ENCODE peak calls at places on chromosomes 4 and X, in nine cellular contexts. F is A549, O is neural progenitor cell, V is choroid plexus epithelial cell, J is lung, I is tibial artery, R is fibroblast of pulmonary artery, H is AG04450, T is heart left ventricle. U is an unnamed sample.

GRCh38 chr4:106691749-106692148 is 323.2 kb upstream of the GIMD1 start:
- DNase-seq in T (no peak), I (no peak), R (peak; percentile 22), O (peak; percentile 20), F (no peak), V (peak; percentile 59), J (no peak), H (no peak), U (no peak)

GRCh38 chr4:31620476-31620875 is 900.3 kb downstream of the PCDH7 start:
- DNase-seq in H (no peak), T (no peak), O (no peak), J (no peak), I (no peak), F (no peak), V (peak; percentile 48), R (peak; percentile 65), U (no peak)

GRCh38 chrX:66676990-66677389 is 38.1 kb upstream of the EDA2R start:
- DNase-seq in O (no peak), H (peak; percentile 6), F (no peak), J (no peak), T (no peak), I (no peak), V (peak; percentile 85), R (peak; percentile 89), U (peak; percentile 87)

GRCh38 chr4:74376888-74377483 is 12.0 kb downstream of the EREG start:
- DNase-seq in F (peak; percentile 67), R (peak; percentile 91), T (no peak), I (no peak), O (peak; percentile 32), H (no peak), J (no peak), V (peak; percentile 92), U (peak; percentile 69)

GRCh38 chr4:106690487-106690886 is 321.9 kb upstream of the GIMD1 start:
- DNase-seq in T (no peak), I (no peak), H (no peak), R (peak; percentile 54), F (no peak), O (no peak), V (peak; percentile 61), J (no peak), U (peak; percentile 58)

GRCh38 chr4:7692451-7693236 is 247.0 kb downstream of the AFAP1 start:
- DNase-seq in O (no peak), V (no peak), H (no peak), I (no peak), R (no peak), T (no peak), J (no peak), F (no peak), U (no peak)

GRCh38 chr4:113646456-113646809 is 115.1 kb downstream of the CAMK2D start:
- DNase-seq in F (peak; percentile 85), J (no peak), T (peak; percentile 37), R (peak; percentile 39), V (no peak), I (no peak), H (no peak), O (peak; percentile 57), U (peak; percentile 27)

GRCh38 chrX:80216086-80216485 is 201.5 kb downstream of the TBX22 start:
- DNase-seq in F (peak; percentile 63), V (no peak), J (no peak), I (no peak), O (no peak), R (peak; percentile 4), T (no peak), H (no peak), U (peak; percentile 18)

GRCh38 chr4:87574996-87575395 is 33.3 kb upstream of the DSPP start:
- DNase-seq in R (peak; percentile 72), O (no peak), F (no peak), H (no peak), V (peak; percentile 57), I (no peak), T (no peak), J (peak; percentile 32), U (peak; percentile 57)

GRCh38 chr4:7819446-7819845 is 120.2 kb downstream of the AFAP1 start:
- DNase-seq in V (no peak), F (no peak), O (no peak), T (no peak), J (no peak), I (no peak), R (no peak), H (no peak), U (no peak)

DNA sequence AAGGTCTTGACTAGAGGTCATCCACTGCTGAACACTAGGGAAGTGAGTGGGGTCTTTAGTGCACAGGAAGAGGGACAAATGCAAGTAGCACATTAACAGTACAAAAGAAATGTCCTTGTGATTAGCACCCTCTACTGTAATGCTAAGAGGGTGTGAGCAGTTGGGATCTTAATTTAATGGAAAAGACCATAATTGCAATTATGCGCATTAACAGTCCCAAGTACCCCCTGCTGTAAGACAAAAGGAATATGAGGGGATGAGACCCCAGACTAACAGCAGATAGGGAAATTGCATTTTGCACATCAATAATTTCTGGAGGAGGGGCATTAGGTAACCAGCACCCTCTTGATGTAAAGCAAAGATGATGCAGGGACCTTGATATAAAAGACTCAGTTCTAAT is 285.0 kb downstream of the CHIC1 start:
- DNase-seq in V (peak; percentile 2), H (no peak), I (no peak), O (no peak), J (no peak), F (no peak), T (no peak), R (no peak), U (no peak)
- H3K4me3 ChIP-seq in V (no peak overlapping the region), H (no peak overlapping the region), I (no peak overlapping the region), O (no peak overlapping the region), J (no peak overlapping the region), F (no peak overlapping the region), T (no peak overlapping the region), R (no peak overlapping the region), U (no peak overlapping the region)

DNA sequence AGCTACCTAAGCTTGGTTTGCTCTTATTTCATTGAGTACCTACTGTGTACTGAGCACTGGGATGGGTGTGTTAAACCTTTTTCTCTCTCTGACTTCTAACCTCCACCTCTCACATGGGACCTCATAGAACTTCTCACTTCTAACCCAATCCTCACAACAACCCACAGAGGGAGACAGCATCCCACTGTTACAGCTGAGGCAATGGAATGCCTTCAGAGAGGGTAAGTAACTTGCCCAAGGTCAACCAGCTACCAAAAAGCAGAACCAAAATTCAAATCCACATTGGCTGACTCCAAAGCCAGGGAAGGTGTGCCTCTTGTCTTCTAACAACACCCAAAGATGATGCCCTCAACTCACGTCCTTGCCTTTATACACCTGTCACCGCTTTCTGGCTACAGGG is 5.4 kb downstream of the SEL1L3 start:
- DNase-seq in O (no peak), J (no peak), H (no peak), I (no peak), V (peak; percentile 24), R (peak; percentile 39), F (peak; percentile 25), T (no peak), U (no peak)
- TF ChIP-seq CTCF in O (peak; percentile 20), J (no peak), H (peak; percentile 17), I (no peak), V (peak; percentile 42), R (peak; percentile 36), F (no peak), T (no peak), U (no peak)

DNA sequence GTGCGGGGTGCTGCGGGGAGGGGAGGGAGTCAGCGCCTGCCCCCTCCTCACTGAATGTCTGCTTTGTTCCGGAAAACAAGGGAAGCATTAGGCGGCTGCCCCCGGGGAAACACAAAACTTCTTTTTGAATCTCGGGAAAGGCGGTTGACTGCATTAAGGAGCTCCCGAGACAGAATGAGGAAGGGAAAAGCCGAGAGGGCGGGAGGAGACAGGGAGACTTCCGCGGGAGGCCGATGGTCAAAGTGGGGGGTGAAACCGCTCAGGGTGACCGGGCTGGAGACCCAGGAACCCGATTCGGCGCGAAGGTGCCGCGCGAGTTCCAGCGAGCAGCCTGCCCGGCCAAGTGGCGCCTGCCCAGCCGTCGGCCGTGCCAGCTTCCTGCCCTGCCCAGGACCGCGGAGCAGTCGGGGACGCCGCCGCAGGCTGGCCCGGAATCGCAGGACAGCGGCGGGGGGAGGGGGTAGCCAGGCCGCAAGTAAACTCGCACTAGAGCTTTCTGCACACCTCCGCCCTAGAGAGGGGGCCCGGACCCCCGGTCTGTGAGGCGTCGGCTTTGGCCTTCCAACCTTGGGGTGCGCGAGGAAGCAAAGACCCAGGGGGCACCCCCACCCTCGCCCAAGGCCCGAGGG is 55.1 kb upstream of the BCOR start:
- DNase-seq in I (peak; percentile 85), O (peak; percentile 62), J (no peak), F (peak; percentile 42), V (no peak), T (peak; percentile 75), H (no peak), R (no peak), U (no peak)
- H3K4me3 ChIP-seq in I (peak overlapping the region; percentile 53), O (peak overlapping the region; percentile 54), J (peak overlapping the region; percentile 7), F (peak overlapping the region; percentile 64), V (peak overlapping the region; percentile 49), T (peak overlapping the region; percentile 48), H (no peak overlapping the region), R (peak overlapping the region; percentile 12), U (peak overlapping the region; percentile 37)

GRCh38 chrX:71282514-71283408 is 674 bp upstream of the NONO start:
- DNase-seq in I (no peak), T (no peak), J (no peak), V (peak; percentile 56), H (no peak), O (peak; percentile 12), R (peak; percentile 52), F (peak; percentile 71), U (no peak)

GRCh38 chrX:71285929-71286328 is 2.5 kb downstream of the NONO start:
- DNase-seq in J (no peak), H (no peak), O (no peak), R (no peak), I (no peak), F (no peak), V (no peak), T (no peak), U (no peak)

GRCh38 chrX:71283409-71284143 is at the start of gene NONO:
- DNase-seq in F (peak; percentile 99), I (peak; percentile 91), T (peak; percentile 88), H (peak; percentile 96), O (peak; percentile 97), R (peak; percentile 99), V (peak; percentile 99), J (peak; percentile 94), U (peak; percentile 99)
- TF ChIP-seq CTCF in F (no peak), I (peak; percentile 14), T (no peak), H (peak; percentile 19), O (no peak), R (peak; percentile 11), V (peak; percentile 23), J (no peak), U (no peak)

GRCh38 chrX:139692908-139693307 is 15.1 kb downstream of the MCF2 start:
- DNase-seq in I (no peak), J (no peak), R (no peak), V (no peak), H (no peak), O (no peak), T (no peak), F (no peak), U (no peak)
- H3K4me3 ChIP-seq in I (peak overlapping the region; percentile 39), J (no peak overlapping the region), R (peak overlapping the region; percentile 3), V (no peak overlapping the region), H (no peak overlapping the region), O (no peak overlapping the region), T (no peak overlapping the region), F (no peak overlapping the region), U (peak overlapping the region; percentile 48)

U was measured in AG10803.